ENCODE peak calls at places on chromosomes 6 and 20, in nine cellular contexts. V, Z, B, W, I, U, J, P and Q are unnamed samples.

GRCh38 chr6:13517116-13517515 is 29.7 kb upstream of the GFOD1 start:
- DNase-seq in V (no peak), W (no peak), J (no peak), U (no peak), Z (no peak), I (no peak), P (no peak), B (no peak), Q (peak)

GRCh38 chr6:35370799-35371493 is 28.6 kb downstream of the PPARD start:
- DNase-seq in W (peak), J (peak), Z (no peak), B (peak), U (no peak), P (no peak), V (no peak), I (no peak), Q (no peak)

GRCh38 chr6:49915035-49915434 is 48.7 kb upstream of the CRISP1 start:
- DNase-seq in U (peak), Z (no peak), J (no peak), W (no peak), P (no peak), B (no peak), V (no peak), I (no peak), Q (no peak)

GRCh38 chr20:51696304-51697118 is 71.7 kb downstream of the ATP9A start:
- DNase-seq in J (no peak), W (no peak), P (no peak), I (no peak), U (peak), V (no peak), Z (peak), B (no peak), Q (no peak)

GRCh38 chr20:49784291-49784690 is 28.3 kb upstream of the SLC9A8 start:
- DNase-seq in P (no peak), U (no peak), J (no peak), Z (no peak), W (no peak), V (no peak), B (no peak), I (no peak), Q (no peak)

GRCh38 chr6:156189195-156189594 is 588.0 kb upstream of the ARID1B start:
- DNase-seq in Z (no peak), I (no peak), J (no peak), W (no peak), V (no peak), P (no peak), B (no peak), U (peak), Q (no peak)

GRCh38 chr6:83592770-83593394 is 80.5 kb downstream of the PRSS35 start:
- DNase-seq in I (no peak), W (peak), Z (no peak), B (no peak), U (no peak), V (no peak), P (peak), J (peak), Q (no peak)

GRCh38 chr20:8757146-8757545 is 311.7 kb upstream of the PLCB4 start:
- DNase-seq in W (no peak), U (no peak), P (no peak), I (no peak), B (no peak), V (no peak), Z (peak), J (no peak), Q (peak)

GRCh38 chr6:27237089-27237723 is 10.3 kb upstream of the PRSS16 start:
- DNase-seq in Z (no peak), P (peak), W (peak), B (no peak), J (no peak), U (no peak), V (no peak), I (no peak), Q (no peak)

GRCh38 chr6:21594427-21595264 is 1.1 kb downstream of the SOX4 start:
- DNase-seq in P (peak), Z (no peak), I (peak), J (peak), B (peak), W (peak), V (peak), U (peak), Q (no peak)

GRCh38 chr6:34489229-34489805 is 23.4 kb downstream of the PACSIN1 start:
- DNase-seq in W (no peak), V (no peak), P (no peak), B (peak), Z (no peak), J (no peak), I (no peak), U (no peak), Q (peak)

GRCh38 chr6:45920819-45921511 is 94.7 kb downstream of the CLIC5 start:
- DNase-seq in V (no peak), U (no peak), I (no peak), P (no peak), B (no peak), Z (no peak), W (no peak), J (peak), Q (no peak)

GRCh38 chr6:10269814-10270472 is 144.9 kb downstream of the TFAP2A start:
- DNase-seq in I (no peak), B (no peak), U (no peak), P (no peak), V (no peak), Z (no peak), J (no peak), W (no peak), Q (peak)

GRCh38 chr20:47606414-47607207 is 104.9 kb downstream of the NCOA3 start:
- DNase-seq in P (no peak), B (no peak), Z (no peak), W (no peak), I (no peak), U (peak), V (no peak), J (no peak), Q (no peak)

GRCh38 chr20:5696011-5696559 is 54.1 kb upstream of the SHLD1 start:
- DNase-seq in V (no peak), J (no peak), P (no peak), Z (no peak), W (no peak), U (no peak), I (no peak), B (no peak), Q (peak)

GRCh38 chr6:106746660-106747059 is 117.3 kb downstream of the QRSL1 start:
- DNase-seq in W (no peak), I (no peak), U (peak), Z (no peak), J (no peak), B (no peak), P (no peak), V (no peak), Q (peak)

GRCh38 chr6:5522147-5522546 is 260.8 kb downstream of the FARS2 start:
- DNase-seq in B (no peak), W (no peak), V (no peak), P (no peak), J (no peak), U (no peak), Z (no peak), I (no peak), Q (no peak)

GRCh38 chr6:119259027-119259426 is 90.5 kb downstream of the MAN1A1 start:
- DNase-seq in P (no peak), U (no peak), W (no peak), J (no peak), B (no peak), V (no peak), I (no peak), Z (no peak), Q (no peak)

GRCh38 chr6:35146453-35146852 is 5.3 kb upstream of the TCP11 start:
- DNase-seq in P (peak), V (no peak), U (peak), Z (peak), W (peak), B (peak), I (peak), J (no peak), Q (no peak)

GRCh38 chr6:31541059-31541657 is 645 bp downstream of the DDX39B start:
- DNase-seq in P (no peak), V (no peak), I (no peak), W (peak), B (no peak), J (peak), Z (no peak), U (peak), Q (no peak)

GRCh38 chr6:47103931-47104330 is 61.8 kb upstream of the ADGRF1 start:
- DNase-seq in V (no peak), I (no peak), P (no peak), B (no peak), U (no peak), W (peak), J (no peak), Z (no peak), Q (no peak)

GRCh38 chr20:37542281-37542680 is 14.6 kb upstream of the BLCAP start:
- DNase-seq in Z (no peak), U (no peak), I (no peak), B (no peak), J (no peak), W (no peak), V (no peak), P (no peak), Q (no peak)

GRCh38 chr20:17226410-17227198 is at the start of gene PCSK2:
- DNase-seq in U (peak), P (peak), W (no peak), J (peak), V (peak), B (peak), Z (peak), I (peak), Q (no peak)

GRCh38 chr6:47221565-47221964 is 88.1 kb downstream of the TNFRSF21 start:
- DNase-seq in J (no peak), I (no peak), U (no peak), P (no peak), V (no peak), W (no peak), B (no peak), Z (no peak), Q (no peak)

GRCh38 chr20:40564997-40565680 is 123.9 kb downstream of the MAFB start:
- DNase-seq in U (no peak), B (no peak), V (no peak), W (no peak), I (no peak), P (no peak), J (no peak), Z (no peak), Q (peak)

GRCh38 chr20:62908971-62909791 is 17.1 kb downstream of the DIDO1 start:
- DNase-seq in P (no peak), U (peak), V (no peak), Z (no peak), J (no peak), W (no peak), B (no peak), I (no peak), Q (no peak)

GRCh38 chr6:1111361-1111760 is 200.5 kb upstream of the FOXQ1 start:
- DNase-seq in J (no peak), I (no peak), B (no peak), U (no peak), Z (no peak), V (no peak), P (no peak), W (no peak), Q (no peak)

GRCh38 chr6:54100411-54101006 is 10.7 kb upstream of the MLIP start:
- DNase-seq in P (no peak), J (no peak), V (no peak), Z (no peak), I (no peak), U (no peak), W (no peak), B (no peak), Q (no peak)

GRCh38 chr6:85354761-85355618 is 94.9 kb upstream of the NT5E start:
- DNase-seq in Z (peak), B (peak), U (peak), V (peak), P (peak), J (peak), W (peak), I (peak), Q (peak)

GRCh38 chr20:41900292-41900691 is 282.1 kb upstream of the CHD6 start:
- DNase-seq in V (no peak), W (no peak), B (no peak), U (no peak), Z (no peak), P (no peak), J (no peak), I (no peak), Q (no peak)

GRCh38 chr6:13992417-13993055 is 67.8 kb downstream of the RNF182 start:
- DNase-seq in W (no peak), J (no peak), B (no peak), P (no peak), V (no peak), Z (no peak), I (no peak), U (no peak), Q (peak)

GRCh38 chr6:164756142-164756541 is 553.3 kb downstream of the C6orf118 start:
- DNase-seq in V (no peak), B (no peak), J (no peak), W (no peak), I (no peak), P (no peak), U (no peak), Z (no peak), Q (no peak)

GRCh38 chr20:58327211-58327610 is 17.7 kb downstream of the RAB22A start:
- DNase-seq in I (no peak), U (no peak), V (no peak), Z (no peak), P (no peak), W (no peak), B (no peak), J (no peak), Q (no peak)

GRCh38 chr20:37727957-37728634 is 34.3 kb downstream of the CTNNBL1 start:
- DNase-seq in Z (no peak), B (no peak), J (no peak), I (no peak), P (no peak), W (no peak), U (no peak), V (no peak), Q (no peak)

GRCh38 chr20:62716941-62717310 is 8.3 kb downstream of the NTSR1 start:
- DNase-seq in B (no peak), I (no peak), W (no peak), V (no peak), U (no peak), Z (no peak), J (no peak), P (no peak), Q (no peak)

GRCh38 chr6:113998811-113999210 is 27.9 kb upstream of the HDAC2 start:
- DNase-seq in U (no peak), J (no peak), P (no peak), W (no peak), B (no peak), Z (peak), I (no peak), V (no peak), Q (no peak)